ENCODE peak calls at places on chromosomes 12 and 14, in eight cellular contexts. H is A549, Q is RWPE2, Z is HFF-Myc, V is uterus, P is K562, C is AG10803, N is fibroblast of pulmonary artery. S is an unnamed sample.

GRCh38 chr14:99502989-99503421 is 21.8 kb downstream of the CCNK start:
- DNase-seq in N (no peak), P (no peak), Z (no peak), Q (no peak), V (no peak), C (no peak), H (no peak), S (no peak)

GRCh38 chr14:96080571-96080970 is 41.4 kb downstream of the C14orf132 start:
- DNase-seq in C (no peak), Q (peak; percentile 35), Z (no peak), V (no peak), N (no peak), H (no peak), P (no peak), S (no peak)

GRCh38 chr14:76163668-76164363 is 12.1 kb downstream of the GPATCH2L start:
- DNase-seq in H (no peak), C (no peak), Z (no peak), V (no peak), Q (no peak), N (no peak), P (no peak), S (no peak)

GRCh38 chr12:58363971-58364370 is 422.6 kb downstream of the ATP23 start:
- DNase-seq in C (peak; percentile 62), P (no peak), H (no peak), Q (no peak), V (no peak), Z (no peak), N (no peak), S (no peak)

GRCh38 chr12:49689785-49690184 is 17.4 kb downstream of the FMNL3 start:
- DNase-seq in P (no peak), V (no peak), N (no peak), C (no peak), Z (no peak), H (no peak), Q (no peak), S (no peak)

GRCh38 chr12:57553343-57554202 is 3.7 kb downstream of the KIF5A start:
- DNase-seq in Q (no peak), H (no peak), Z (no peak), C (no peak), V (no peak), P (no peak), N (no peak), S (no peak)

GRCh38 chr12:104641862-104642261 is 185.1 kb downstream of the CHST11 start:
- DNase-seq in Z (no peak), Q (no peak), C (no peak), N (no peak), H (no peak), V (no peak), P (no peak), S (no peak)

GRCh38 chr14:91405241-91405721 is 12.3 kb downstream of the CCDC88C start:
- DNase-seq in C (no peak), Z (no peak), P (no peak), V (no peak), Q (no peak), N (no peak), H (no peak), S (no peak)

GRCh38 chr12:121128908-121129704 is 3.6 kb upstream of the P2RX7 start:
- DNase-seq in H (peak; percentile 36), V (peak; percentile 77), P (peak; percentile 85), Z (no peak), C (peak; percentile 38), N (peak; percentile 62), Q (no peak), S (peak; percentile 86)

GRCh38 chr14:88590173-88590572 is 27.3 kb downstream of the ZC3H14 start:
- DNase-seq in V (no peak), C (no peak), Q (no peak), H (peak; percentile 28), Z (no peak), N (no peak), P (no peak), S (no peak)

GRCh38 chr12:106031736-106032135 is 107.0 kb downstream of the NUAK1 start:
- DNase-seq in V (no peak), H (no peak), C (no peak), Q (no peak), P (no peak), Z (no peak), N (no peak), S (no peak)

GRCh38 chr12:124694846-124695497 is 127.6 kb upstream of the NCOR2 start:
- DNase-seq in Z (peak; percentile 63), H (no peak), P (no peak), V (peak; percentile 72), Q (no peak), N (peak; percentile 82), C (peak; percentile 85), S (no peak)

GRCh38 chr12:124698211-124698997 is 131.0 kb upstream of the NCOR2 start:
- DNase-seq in P (no peak), N (peak; percentile 84), Z (no peak), V (no peak), C (peak; percentile 77), Q (no peak), H (no peak), S (no peak)

GRCh38 chr12:124698998-124699305 is 131.5 kb upstream of the NCOR2 start:
- DNase-seq in P (no peak), Z (no peak), C (no peak), H (no peak), V (no peak), Q (no peak), N (no peak), S (no peak)

GRCh38 chr12:124695861-124696260 is 128.4 kb upstream of the NCOR2 start:
- DNase-seq in Z (no peak), H (no peak), P (no peak), V (no peak), Q (no peak), N (peak; percentile 33), C (no peak), S (no peak)

DNA sequence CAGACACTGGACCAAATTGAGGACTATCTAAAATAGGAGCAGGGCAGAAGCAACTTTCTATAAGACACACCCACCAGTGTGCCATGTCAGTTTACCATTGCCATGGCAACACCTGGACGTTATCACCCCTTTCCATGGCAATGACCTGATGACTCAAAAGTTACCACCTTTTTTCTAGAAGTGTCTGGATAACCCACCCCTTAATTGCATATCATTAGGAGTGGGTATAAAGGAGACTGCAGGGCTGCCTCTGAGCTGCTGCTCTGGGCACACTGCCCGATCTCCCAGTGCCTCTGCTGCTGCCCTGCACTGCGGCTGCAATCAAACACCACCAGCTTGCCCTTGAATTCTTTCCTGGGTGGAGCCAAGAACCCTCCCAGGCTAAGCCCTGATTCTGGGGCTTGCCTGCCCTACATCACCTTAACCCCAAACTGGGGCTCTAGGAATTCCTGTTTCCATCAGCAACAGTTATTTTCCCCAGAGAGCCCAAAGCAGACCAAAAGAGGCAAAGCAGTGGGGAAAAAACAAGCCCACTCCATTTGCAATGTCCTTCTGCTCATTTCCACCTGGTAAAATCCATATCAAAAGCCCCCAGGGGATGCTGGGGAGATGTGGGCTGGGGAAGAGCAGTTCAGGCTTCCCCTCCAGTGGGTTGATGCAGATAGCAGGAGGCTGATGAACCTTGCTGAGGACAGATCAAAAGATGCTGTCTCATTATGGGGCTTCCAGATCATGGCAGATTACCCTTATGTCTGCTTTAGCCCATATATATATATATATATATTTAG is 129.5 kb upstream of the NCOR2 start:
- DNase-seq in Q (no peak), V (no peak), C (no peak), H (no peak), Z (no peak), P (no peak), N (no peak), S (no peak)
- H3K4me3 ChIP-seq in Q (no peak overlapping the region), V (no peak overlapping the region), C (no peak overlapping the region), H (no peak overlapping the region), Z (no peak overlapping the region), P (no peak overlapping the region), N (no peak overlapping the region), S (no peak overlapping the region)

GRCh38 chr14:100567009-100567876 is 20.0 kb downstream of the BEGAIN start:
- DNase-seq in P (no peak), Z (no peak), N (no peak), V (no peak), H (no peak), Q (no peak), C (no peak), S (no peak)
- H3K4me3 ChIP-seq in P (no peak overlapping the region), Z (no peak overlapping the region), N (no peak overlapping the region), V (peak overlapping the region; percentile 18), H (peak overlapping the region; percentile 56), Q (peak overlapping the region; percentile 57), C (no peak overlapping the region), S (peak overlapping the region; percentile 78)

DNA sequence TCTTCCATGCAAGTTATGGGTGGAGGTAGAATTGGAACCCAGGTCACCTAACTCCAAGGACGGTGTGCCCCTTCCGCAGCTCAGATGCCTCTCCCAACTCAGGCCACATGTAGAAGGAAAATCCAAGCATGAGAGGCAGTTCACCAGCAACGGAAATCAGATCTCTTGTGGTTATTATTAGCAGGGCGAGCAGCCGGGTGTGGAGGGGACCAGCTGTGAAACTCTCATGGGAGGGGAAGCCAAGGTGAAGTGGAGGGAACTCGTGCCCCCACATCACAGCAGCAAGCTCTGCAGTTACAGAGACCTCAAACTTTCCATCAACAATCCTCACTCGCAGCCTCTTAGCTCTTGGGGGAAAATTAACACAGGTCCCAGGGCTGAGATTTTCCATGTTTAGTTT is 79.7 kb downstream of the KSR2 start:
- DNase-seq in V (no peak), Z (no peak), N (no peak), H (no peak), C (no peak), P (no peak), Q (no peak), S (no peak)
- H3K4me3 ChIP-seq in V (no peak overlapping the region), Z (no peak overlapping the region), N (no peak overlapping the region), H (no peak overlapping the region), C (no peak overlapping the region), P (no peak overlapping the region), Q (no peak overlapping the region), S (no peak overlapping the region)

GRCh38 chr12:108127654-108128053 is 1.4 kb upstream of the WSCD2 start:
- DNase-seq in Q (no peak), H (no peak), N (no peak), P (no peak), Z (no peak), V (no peak), C (no peak), S (no peak)

GRCh38 chr12:108131035-108131434 is 1.9 kb downstream of the WSCD2 start:
- DNase-seq in Z (no peak), C (no peak), P (no peak), N (no peak), H (no peak), V (no peak), Q (no peak), S (no peak)

GRCh38 chr12:108126990-108127468 is 2.1 kb upstream of the WSCD2 start:
- DNase-seq in P (no peak), Z (no peak), H (no peak), N (no peak), V (peak; percentile 78), C (no peak), Q (no peak), S (no peak)

GRCh38 chr12:108128221-108129016 is 669 bp upstream of the WSCD2 start:
- DNase-seq in V (no peak), H (no peak), C (no peak), N (no peak), P (no peak), Z (no peak), Q (no peak), S (no peak)

GRCh38 chr12:108129017-108129812 is at the start of gene WSCD2:
- DNase-seq in Z (no peak), Q (no peak), V (peak; percentile 68), P (peak; percentile 55), C (peak; percentile 20), H (no peak), N (peak; percentile 3), S (peak; percentile 87)
- H3K4me3 ChIP-seq in Z (no peak within 1 kb of the TSS), Q (peak within 1 kb of the TSS; percentile 32), V (peak within 1 kb of the TSS; percentile 66), P (peak within 1 kb of the TSS; percentile 56), C (peak within 1 kb of the TSS; percentile 20), H (peak within 1 kb of the TSS; percentile 43), N (no peak within 1 kb of the TSS), S (peak within 1 kb of the TSS; percentile 72)

S was measured in coronary artery.